ENCODE peak calls at places on chromosomes 11 and 22, in six cellular contexts. F is effector CD4-positive, alpha-beta T cell; B is NCI-H345; P is stimulated activated CD4-positive, alpha-beta T cell treated with anti-CD3 and anti-CD28 coated beads, Interleukin-1b, Interleukin-23, amount 100 ng/mL, for 1 hour; H is mucosa of descending colon; D is heart right ventricle. I is an unnamed sample.

GRCh38 chr11:94786264-94787126 is 18.3 kb downstream of the AMOTL1 start:
- DNase-seq in F (no peak), B (no peak), P (no peak), H (no peak), D (no peak), I (no peak)

GRCh38 chr11:4134844-4135243 is 40.2 kb downstream of the RRM1 start:
- DNase-seq in F (no peak), B (no peak), P (no peak), H (no peak), D (no peak), I (no peak)

GRCh38 chr11:74024630-74025029 is 15.7 kb upstream of the UCP3 start:
- DNase-seq in F (no peak), B (no peak), P (no peak), H (peak), D (peak), I (no peak)

GRCh38 chr22:48434156-48434867 is 1393.4 kb downstream of the BRD1 start:
- DNase-seq in F (no peak), B (no peak), P (no peak), H (no peak), D (no peak), I (no peak)

GRCh38 chr11:72671144-72672099 is 2.8 kb downstream of the PDE2A start:
- DNase-seq in F (no peak), B (no peak), P (no peak), H (no peak), D (no peak), I (no peak)

GRCh38 chr11:7690648-7691047 is 15.6 kb downstream of the OVCH2 start:
- DNase-seq in F (no peak), B (no peak), P (no peak), H (no peak), D (no peak), I (no peak)

GRCh38 chr11:111148116-111148515 is 97.4 kb upstream of the POU2AF2 start:
- DNase-seq in F (no peak), B (no peak), P (no peak), H (no peak), D (no peak), I (no peak)

GRCh38 chr11:2355000-2355644 is 22.0 kb upstream of the CD81 start:
- DNase-seq in F (no peak), B (no peak), P (no peak), H (no peak), D (no peak), I (no peak)

GRCh38 chr11:134144744-134145143 is 75.9 kb downstream of the JAM3 start:
- DNase-seq in F (no peak), B (no peak), P (no peak), H (no peak), D (no peak), I (no peak)

GRCh38 chr11:17405232-17406005 is 17.0 kb upstream of the KCNJ11 start:
- DNase-seq in F (no peak), B (no peak), P (no peak), H (peak), D (peak), I (no peak)

GRCh38 chr11:45180888-45181594 is 34.6 kb downstream of the PRDM11 start:
- DNase-seq in F (no peak), B (no peak), P (no peak), H (peak), D (peak), I (no peak)

GRCh38 chr22:19739448-19739895 is 16.1 kb downstream of the GP1BB start:
- DNase-seq in F (no peak), B (no peak), P (no peak), H (no peak), D (no peak), I (no peak)

GRCh38 chr11:78595431-78596130 is 20.9 kb upstream of the NARS2 start:
- DNase-seq in F (no peak), B (no peak), P (no peak), H (no peak), D (no peak), I (no peak)

GRCh38 chr22:23903328-23903971 is 9.3 kb downstream of the MIF start:
- DNase-seq in F (no peak), B (peak), P (no peak), H (no peak), D (no peak), I (no peak)

GRCh38 chr11:60625262-60625661 is 74.2 kb upstream of the MS4A8 start:
- DNase-seq in F (no peak), B (no peak), P (no peak), H (no peak), D (no peak), I (no peak)

GRCh38 chr11:103013426-103013825 is 57.9 kb upstream of the MMP13 start:
- DNase-seq in F (no peak), B (no peak), P (no peak), H (no peak), D (no peak), I (no peak)

GRCh38 chr11:77299528-77299993 is 1.9 kb downstream of the GDPD4 start:
- DNase-seq in F (no peak), B (peak), P (no peak), H (no peak), D (no peak), I (no peak)

GRCh38 chr11:68287419-68287818 is 15.6 kb upstream of the C11orf24 start:
- DNase-seq in F (no peak), B (no peak), P (no peak), H (no peak), D (no peak), I (no peak)

GRCh38 chr22:37626144-37626543 is 13.3 kb upstream of the SH3BP1 start:
- DNase-seq in F (no peak), B (no peak), P (no peak), H (peak), D (peak), I (no peak)

GRCh38 chr11:126318642-126319373 is 14.9 kb downstream of the DCPS start:
- DNase-seq in F (no peak), B (no peak), P (no peak), H (peak), D (no peak), I (no peak)

I was measured in central memory CD4-positive, alpha-beta T cell.